ENCODE peak calls at places on chromosomes 7 and 10, in five cellular contexts. I, O, Q, B and R are unnamed samples.

GRCh38 chr7:17632401-17632800 is 307.9 kb downstream of the SNX13 start:
- DNase-seq in I (no peak), Q (no peak), B (no peak), O (no peak), R (no peak)

GRCh38 chr7:22202141-22202540 is 154.8 kb downstream of the RAPGEF5 start:
- DNase-seq in Q (no peak), O (no peak), I (no peak), B (no peak), R (no peak)

GRCh38 chr7:24477376-24477775 is 95.9 kb upstream of the PALS2 start:
- DNase-seq in O (no peak), Q (no peak), B (no peak), I (no peak), R (no peak)

GRCh38 chr7:50658696-50659095 is 93.5 kb upstream of the DDC start:
- DNase-seq in B (no peak), O (no peak), I (no peak), Q (no peak), R (no peak)

GRCh38 chr10:25082276-25083204 is 66.1 kb downstream of the THNSL1 start:
- DNase-seq in Q (no peak), B (no peak), I (no peak), O (peak), R (no peak)

GRCh38 chr10:76172020-76172419 is 740.6 kb downstream of the LRMDA start:
- DNase-seq in O (no peak), I (no peak), B (no peak), Q (no peak), R (no peak)

GRCh38 chr7:114481995-114482394 is 67.4 kb downstream of the FOXP2 start:
- DNase-seq in I (no peak), Q (no peak), B (no peak), O (no peak), R (no peak)

GRCh38 chr7:71746004-71746403 is 614.1 kb downstream of the GALNT17 start:
- DNase-seq in B (no peak), Q (no peak), I (no peak), O (no peak), R (no peak)

GRCh38 chr7:22885824-22886255 is 63.2 kb upstream of the TOMM7 start:
- DNase-seq in O (no peak), B (peak), Q (no peak), I (no peak), R (no peak)

GRCh38 chr10:110651044-110651958 is 7.2 kb downstream of the RBM20 start:
- DNase-seq in O (no peak), I (no peak), B (no peak), Q (no peak), R (no peak)

GRCh38 chr7:151644554-151644953 is 124.9 kb upstream of the RHEB start:
- DNase-seq in Q (no peak), I (no peak), B (no peak), O (no peak), R (no peak)

GRCh38 chr10:91197044-91197651 is 23.3 kb upstream of the PCGF5 start:
- DNase-seq in B (no peak), I (no peak), Q (no peak), O (no peak), R (no peak)

GRCh38 chr10:2791774-2792443 is 275.4 kb upstream of the PFKP start:
- DNase-seq in B (peak), I (no peak), O (no peak), Q (no peak), R (no peak)

GRCh38 chr10:77501152-77501845 is 136.3 kb downstream of the KCNMA1 start:
- DNase-seq in Q (no peak), B (no peak), I (no peak), O (no peak), R (no peak)

GRCh38 chr10:93495654-93496321 is 624 bp upstream of the CEP55 start:
- DNase-seq in B (no peak), O (peak), Q (no peak), I (no peak), R (peak)

GRCh38 chr10:93494494-93494893 is 1.9 kb upstream of the CEP55 start:
- DNase-seq in O (no peak), Q (no peak), B (no peak), I (no peak), R (no peak)

GRCh38 chr10:93498196-93498595 is 1.8 kb downstream of the CEP55 start:
- DNase-seq in I (no peak), Q (no peak), O (no peak), B (no peak), R (no peak)

GRCh38 chr10:93493162-93493561 is 3.2 kb upstream of the CEP55 start:
- DNase-seq in Q (no peak), B (no peak), I (no peak), O (peak), R (peak)

DNA sequence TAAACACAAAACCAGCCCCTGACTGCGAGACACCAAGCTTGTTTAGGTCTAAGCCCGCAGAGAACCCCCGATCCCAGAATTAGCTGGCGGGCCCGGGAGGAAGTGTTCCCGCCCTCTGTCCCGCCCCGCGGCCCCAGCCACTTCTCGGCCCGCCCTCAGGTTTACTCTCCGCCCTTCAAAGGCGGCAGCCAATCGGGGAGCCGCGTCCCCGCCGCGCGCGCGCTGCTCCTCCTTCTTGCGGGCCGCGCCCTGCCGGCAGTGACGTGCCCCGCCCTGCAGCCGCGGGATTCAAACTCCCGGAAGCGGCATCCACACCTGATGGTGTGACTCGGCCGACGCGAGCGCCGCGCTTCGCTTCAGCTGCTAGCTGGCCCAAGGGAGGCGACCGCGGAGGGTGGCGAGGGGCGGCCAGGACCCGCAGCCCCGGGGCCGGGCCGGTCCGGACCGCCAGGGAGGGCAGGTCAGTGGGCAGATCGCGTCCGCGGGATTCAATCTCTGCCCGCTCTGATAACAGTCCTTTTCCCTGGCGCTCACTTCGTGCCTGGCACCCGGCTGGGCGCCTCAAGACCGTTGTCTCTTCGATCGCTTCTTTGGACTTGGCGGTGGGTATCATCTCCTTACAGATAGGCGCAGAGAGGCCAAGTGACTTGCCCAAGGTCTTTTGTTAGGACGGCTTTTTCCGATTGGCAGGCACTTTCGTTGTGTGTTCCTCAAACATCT is at the start of gene CEP55:
- DNase-seq in Q (peak), B (peak), I (peak), O (peak), R (peak)
- TF ChIP-seq SUZ12 in Q (no peak), B (no peak), I (no peak), O (no peak), R (no peak)

GRCh38 chr10:86226801-86227201 is 139.8 kb downstream of the GRID1 start:
- DNase-seq in I (no peak), O (no peak), B (no peak), Q (no peak), R (no peak)
- TF ChIP-seq SUZ12 in I (no peak), O (no peak), B (no peak), Q (no peak), R (no peak)

DNA sequence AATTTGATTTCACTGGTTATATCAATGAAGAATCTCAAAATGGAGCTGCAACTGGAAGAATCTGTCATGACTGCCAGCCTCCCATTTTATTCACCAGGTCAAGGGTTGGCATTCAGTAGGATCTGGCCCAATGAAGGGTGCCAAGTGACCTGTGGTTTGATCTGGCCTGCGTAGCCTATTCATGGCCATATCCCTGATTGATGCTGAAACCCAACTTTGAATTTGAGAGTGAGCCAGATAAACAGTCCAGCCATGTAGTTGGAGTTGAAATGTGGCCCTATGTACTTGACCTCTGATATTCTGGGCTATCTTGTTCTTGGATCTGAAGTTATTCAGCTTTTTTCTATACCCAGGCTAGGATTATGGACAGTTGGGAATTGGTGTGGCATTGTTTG is 1.5 kb downstream of the MKLN1 start:
- DNase-seq in I (no peak), O (no peak), B (no peak), Q (no peak), R (no peak)
- TF ChIP-seq SUZ12 in I (no peak), O (no peak), B (no peak), Q (no peak), R (no peak)

DNA sequence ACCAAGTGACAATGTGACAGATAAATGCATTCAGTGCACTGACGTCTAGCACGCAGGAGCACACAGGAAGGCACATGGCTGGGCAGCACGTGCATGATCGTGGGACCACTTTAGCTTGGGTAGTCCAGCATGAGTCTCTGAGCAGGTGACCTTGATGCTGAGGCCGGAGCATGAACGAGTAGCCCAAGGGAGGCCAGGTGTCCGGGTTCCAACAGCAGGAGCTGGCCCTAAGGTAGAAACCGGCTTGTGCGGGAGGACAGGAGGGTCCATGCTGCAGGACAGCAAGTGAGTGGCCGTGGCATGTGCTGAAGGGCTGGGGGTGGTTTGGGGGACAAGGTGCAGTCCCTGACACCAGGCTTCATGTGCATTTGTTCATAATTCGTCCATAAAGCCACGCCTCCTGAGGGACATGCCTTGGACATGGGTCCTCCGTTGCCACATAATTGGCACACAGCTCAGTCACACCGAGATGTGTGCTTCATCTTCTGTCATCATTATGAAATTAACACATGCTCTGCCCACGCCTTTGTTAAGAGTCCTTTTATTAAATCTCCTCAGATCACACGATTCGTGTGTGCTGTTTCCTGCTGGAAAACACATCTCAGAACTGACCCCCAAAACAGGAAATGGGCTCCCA is 3.1 kb upstream of the STK32C start:
- DNase-seq in B (no peak), O (no peak), Q (no peak), I (no peak), R (no peak)
- TF ChIP-seq SUZ12 in B (no peak), O (no peak), Q (no peak), I (no peak), R (no peak)

GRCh38 chr7:66556549-66557213 is 72.0 kb upstream of the KCTD7 start:
- DNase-seq in Q (no peak), O (no peak), B (no peak), I (no peak), R (no peak)

GRCh38 chr7:66557214-66558200 is 71.2 kb upstream of the KCTD7 start:
- DNase-seq in O (no peak), I (peak), Q (peak), B (no peak), R (peak)

GRCh38 chr7:66558201-66558641 is 70.5 kb upstream of the KCTD7 start:
- DNase-seq in I (no peak), O (no peak), Q (no peak), B (no peak), R (no peak)

GRCh38 chr7:66556177-66556548 is 72.5 kb upstream of the KCTD7 start:
- DNase-seq in I (no peak), Q (no peak), O (no peak), B (no peak), R (no peak)

DNA sequence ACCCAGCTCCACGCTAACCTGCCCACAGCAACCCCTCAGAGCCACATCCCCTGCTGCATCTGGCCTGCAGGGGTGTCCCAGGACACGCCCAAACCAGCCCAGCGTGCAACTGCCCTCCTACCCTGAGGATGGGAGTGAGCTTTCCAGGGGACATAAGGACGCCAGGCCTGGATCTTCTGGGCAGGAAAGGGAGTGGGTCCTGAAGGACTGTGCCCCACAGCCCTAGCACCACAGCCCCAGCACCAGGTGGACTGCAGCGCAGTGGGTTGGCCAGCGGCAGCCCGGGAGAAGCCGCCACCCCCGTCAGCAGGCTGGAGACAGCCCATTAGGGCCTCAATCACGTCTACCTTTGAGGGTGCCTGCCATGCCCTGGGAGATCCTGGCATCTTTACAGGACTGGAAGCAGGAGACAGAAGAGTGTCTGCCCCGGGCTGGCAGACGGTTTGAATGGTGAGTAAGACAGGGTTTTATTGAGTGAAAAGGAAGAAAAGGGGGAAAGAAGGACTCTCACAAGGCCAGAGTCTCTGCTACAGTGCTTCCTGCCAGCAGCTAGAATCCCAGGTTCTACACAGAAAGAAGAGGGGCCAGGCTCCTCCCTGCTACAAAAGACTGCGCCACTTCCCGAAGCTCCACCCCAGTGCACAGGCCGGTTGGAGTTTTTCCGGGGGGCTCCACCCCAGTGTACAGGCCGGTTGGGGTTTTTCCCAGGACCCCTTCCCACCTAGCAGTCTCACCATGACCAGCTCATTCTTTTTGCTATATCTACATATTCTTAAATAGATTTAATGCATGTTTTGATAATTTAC is 69.8 kb upstream of the KCTD7 start:
- DNase-seq in Q (no peak), O (no peak), I (no peak), B (no peak), R (no peak)
- TF ChIP-seq SUZ12 in Q (no peak), O (no peak), I (no peak), B (no peak), R (no peak)

GRCh38 chr7:6148724-6149360 is 117.7 kb downstream of the ANKRD61 start:
- DNase-seq in I (no peak), Q (no peak), B (no peak), O (no peak), R (no peak)
- TF ChIP-seq SUZ12 in I (no peak), Q (no peak), B (no peak), O (no peak), R (no peak)

DNA sequence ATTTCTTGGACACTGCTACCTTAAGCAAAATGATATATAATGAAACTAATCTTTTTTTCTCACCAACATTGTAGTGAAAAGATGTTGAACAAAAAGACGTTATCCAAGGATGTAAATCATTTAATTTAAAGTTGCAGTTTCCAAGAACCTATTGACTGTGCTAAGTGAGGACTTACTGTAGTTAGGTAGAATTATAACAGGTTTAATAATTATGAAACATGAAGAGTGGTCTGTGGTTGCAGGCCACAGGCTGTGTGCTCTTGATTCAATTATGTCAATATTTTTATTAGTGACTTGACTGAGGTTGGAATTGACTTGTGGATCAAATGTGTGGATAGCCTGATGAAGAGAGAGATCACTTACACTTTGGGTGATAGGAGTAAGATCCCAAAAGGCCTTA is 478.1 kb downstream of the AUTS2 start:
- DNase-seq in I (no peak), B (no peak), O (no peak), Q (no peak), R (no peak)
- TF ChIP-seq SUZ12 in I (no peak), B (no peak), O (no peak), Q (no peak), R (no peak)

GRCh38 chr7:15920953-15921352 is 234.5 kb upstream of the MEOX2 start:
- DNase-seq in I (no peak), O (no peak), Q (no peak), B (no peak), R (no peak)

GRCh38 chr7:15925608-15926007 is 239.1 kb upstream of the MEOX2 start:
- DNase-seq in I (no peak), B (no peak), O (no peak), Q (no peak), R (no peak)

GRCh38 chr7:15921576-15921975 is 235.1 kb upstream of the MEOX2 start:
- DNase-seq in O (no peak), B (no peak), Q (no peak), I (no peak), R (no peak)

GRCh38 chr7:15924910-15925309 is 238.4 kb upstream of the MEOX2 start:
- DNase-seq in I (no peak), O (no peak), B (no peak), Q (no peak), R (no peak)

GRCh38 chr7:15922002-15922401 is 235.5 kb upstream of the MEOX2 start:
- DNase-seq in O (no peak), I (no peak), B (no peak), Q (no peak), R (no peak)
- TF ChIP-seq SUZ12 in O (no peak), I (no peak), B (no peak), Q (no peak), R (no peak)

GRCh38 chr10:81096558-81096957 is 558.9 kb downstream of the SH2D4B start:
- DNase-seq in O (no peak), I (no peak), B (no peak), Q (no peak), R (no peak)
- TF ChIP-seq SUZ12 in O (no peak), I (no peak), B (no peak), Q (no peak), R (no peak)